ENCODE peak calls at places on chromosome 12, in six cellular contexts. D is Peyer's patch, C is tibial nerve, U is lung, N is tibial artery, W is HepG2. Q is an unnamed sample.
A peak's percentile ranks its signal among the peaks of the same experiment; 100 is the strongest.

GRCh38 chr12:3698218-3698974 is 54.5 kb downstream of the CRACR2A start:
- DNase-seq in W (no peak), D (no peak), U (no peak), C (no peak), N (no peak), Q (peak; percentile 72)

GRCh38 chr12:131097247-131098177 is 143.8 kb downstream of the ADGRD1 start:
- DNase-seq in N (peak; percentile 18), C (no peak), D (no peak), W (no peak), U (no peak), Q (no peak)

GRCh38 chr12:87280893-87281292 is 748.3 kb downstream of the C12orf50 start:
- DNase-seq in D (no peak), U (no peak), C (no peak), W (no peak), N (no peak), Q (no peak)

GRCh38 chr12:108482717-108483212 is 32.3 kb upstream of the FICD start:
- DNase-seq in D (no peak), N (no peak), W (no peak), U (no peak), C (no peak), Q (no peak)

GRCh38 chr12:76020281-76020680 is 11.3 kb downstream of the PHLDA1 start:
- DNase-seq in W (no peak), C (no peak), D (peak; percentile 47), N (no peak), U (no peak), Q (peak; percentile 32)

GRCh38 chr12:132216354-132216987 is 72.2 kb downstream of the NOC4L start:
- DNase-seq in C (no peak), N (no peak), D (no peak), W (no peak), U (no peak), Q (no peak)

GRCh38 chr12:4153343-4153892 is 120.1 kb upstream of the CCND2 start:
- DNase-seq in C (no peak), D (peak; percentile 63), W (no peak), U (no peak), N (no peak), Q (no peak)

GRCh38 chr12:106879612-106880011 is 76.1 kb upstream of the TMEM263 start:
- DNase-seq in D (no peak), N (no peak), W (no peak), C (no peak), U (no peak), Q (no peak)

GRCh38 chr12:94875525-94875924 is 128.0 kb downstream of the NDUFA12 start:
- DNase-seq in U (no peak), C (no peak), N (no peak), W (peak; percentile 21), D (peak; percentile 20), Q (no peak)

GRCh38 chr12:89015419-89015818 is 336.9 kb downstream of the DUSP6 start:
- DNase-seq in N (no peak), D (no peak), U (no peak), W (no peak), C (no peak), Q (no peak)

GRCh38 chr12:27453462-27453861 is 6.9 kb downstream of the SMCO2 start:
- DNase-seq in C (no peak), N (no peak), W (no peak), D (no peak), U (no peak), Q (no peak)

GRCh38 chr12:39365364-39366001 is 77.4 kb downstream of the KIF21A start:
- DNase-seq in D (no peak), U (no peak), C (no peak), N (no peak), W (no peak), Q (no peak)

GRCh38 chr12:1776139-1776975 is 44.0 kb upstream of the LRTM2 start:
- DNase-seq in W (no peak), N (no peak), C (no peak), D (no peak), U (no peak), Q (no peak)

GRCh38 chr12:8609061-8609570 is 3.5 kb downstream of the AICDA start:
- DNase-seq in D (no peak), C (peak; percentile 22), U (no peak), N (no peak), W (peak; percentile 28), Q (no peak)

GRCh38 chr12:7716391-7716790 is 5.2 kb downstream of the DPPA3 start:
- DNase-seq in U (no peak), W (peak; percentile 55), D (no peak), C (no peak), N (no peak), Q (no peak)

GRCh38 chr12:10122689-10123088 is 7.3 kb downstream of the CLEC7A start:
- DNase-seq in C (no peak), W (peak; percentile 13), D (no peak), N (no peak), U (no peak), Q (no peak)

GRCh38 chr12:10102322-10102721 is 3.5 kb upstream of the CLEC1A start:
- DNase-seq in C (no peak), N (peak; percentile 21), W (no peak), D (no peak), U (no peak), Q (no peak)

GRCh38 chr12:120726510-120726793 is 826 bp downstream of the ACADS start:
- DNase-seq in D (no peak), W (no peak), C (no peak), N (no peak), U (no peak), Q (no peak)

GRCh38 chr12:124401563-124402180 is 106.8 kb downstream of the RFLNA start:
- DNase-seq in C (no peak), D (no peak), W (no peak), U (no peak), N (no peak), Q (no peak)
- H3K27ac ChIP-seq in C (peak overlapping the region; percentile 30), D (no peak overlapping the region), W (no peak overlapping the region), U (no peak overlapping the region), N (no peak overlapping the region), Q (no peak overlapping the region)

GRCh38 chr12:57549909-57550627 is at the start of gene KIF5A:
- DNase-seq in N (no peak), W (no peak), C (no peak), U (no peak), D (peak; percentile 41), Q (no peak)

GRCh38 chr12:57552306-57552651 is 2.4 kb downstream of the KIF5A start:
- DNase-seq in C (no peak), W (no peak), U (no peak), D (no peak), N (no peak), Q (no peak)

GRCh38 chr12:57551637-57552305 is 1.9 kb downstream of the KIF5A start:
- DNase-seq in D (no peak), U (no peak), C (no peak), N (no peak), W (no peak), Q (no peak)

GRCh38 chr12:57549203-57549908 is 488 bp upstream of the KIF5A start:
- DNase-seq in W (no peak), U (no peak), D (no peak), C (no peak), N (no peak), Q (no peak)

GRCh38 chr12:57550628-57551549 is 1.0 kb downstream of the KIF5A start:
- DNase-seq in N (no peak), W (no peak), C (no peak), U (no peak), D (no peak), Q (no peak)
- H3K4me3 ChIP-seq in N (peak overlapping the region; percentile 41), W (no peak overlapping the region), C (peak overlapping the region; percentile 50), U (no peak overlapping the region), D (no peak overlapping the region), Q (no peak overlapping the region)

GRCh38 chr12:34373926-34374325 is 351.6 kb downstream of the ALG10 start:
- DNase-seq in W (no peak), D (no peak), U (no peak), C (no peak), N (no peak), Q (no peak)

GRCh38 chr12:34371050-34371449 is 348.8 kb downstream of the ALG10 start:
- DNase-seq in D (no peak), W (no peak), N (no peak), C (no peak), U (no peak), Q (no peak)

GRCh38 chr12:34372003-34372402 is 349.7 kb downstream of the ALG10 start:
- DNase-seq in W (no peak), C (no peak), D (no peak), U (no peak), N (no peak), Q (no peak)

GRCh38 chr12:34363050-34363673 is 340.9 kb downstream of the ALG10 start:
- DNase-seq in D (no peak), W (no peak), C (no peak), U (no peak), N (no peak), Q (no peak)

DNA sequence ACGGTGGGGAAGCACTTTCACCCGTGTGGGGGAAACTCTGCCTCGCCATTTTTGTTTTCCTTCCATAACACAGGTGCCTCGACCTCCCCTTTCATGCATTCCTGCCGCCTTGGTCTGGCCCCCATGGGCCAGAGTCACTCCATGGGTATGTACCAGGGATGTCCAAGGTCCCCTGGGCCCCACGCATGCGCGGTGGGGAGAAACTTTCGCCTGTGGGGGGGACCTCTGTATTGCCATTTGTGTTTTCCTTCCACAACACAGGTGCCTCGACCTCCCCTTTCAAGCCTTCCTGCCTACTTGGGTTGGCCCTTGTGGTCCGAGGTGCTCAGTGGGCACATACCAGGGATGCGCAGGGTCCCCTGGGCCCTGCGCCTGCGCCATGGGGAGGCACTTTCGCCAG is 345.8 kb downstream of the ALG10 start:
- DNase-seq in W (no peak), U (no peak), N (no peak), C (no peak), D (no peak), Q (no peak)
- H3K9me3 ChIP-seq in W (no peaks in the 10 kb centered on the region), U (no peaks in the 10 kb centered on the region), N (peaks cover 93% of the 10 kb centered on the region), C (no peaks in the 10 kb centered on the region), D (no peaks in the 10 kb centered on the region), Q (no peaks in the 10 kb centered on the region)

GRCh38 chr12:51216652-51217051 is 1.2 kb downstream of the POU6F1 start:
- DNase-seq in W (no peak), D (no peak), U (no peak), N (no peak), C (no peak), Q (no peak)
- H3K27ac ChIP-seq in W (no peak overlapping the region), D (peak overlapping the region; percentile 96), U (peak overlapping the region; percentile 12), N (peak overlapping the region; percentile 97), C (peak overlapping the region; percentile 94), Q (peak overlapping the region; percentile 99)